ENCODE peak calls at places on chromosomes 1 and 21, in nine cellular contexts. U is prostate gland, G is fibroblast of lung, W is tibial artery, Z is tibial nerve, L is ovary, P is right atrium auricular region, J is esophagus squamous epithelium, D is endodermal cell. Y is an unnamed sample.

GRCh38 chr21:45560106-45561021 is 18.1 kb upstream of the SLC19A1 start:
- DNase-seq in U (no peak), G (no peak), W (peak; percentile 60), Z (peak; percentile 9), L (no peak), P (no peak), J (no peak), D (peak; percentile 43), Y (peak; percentile 3)

GRCh38 chr21:31279214-31279613 is 64.8 kb downstream of the TIAM1 start:
- DNase-seq in U (no peak), G (no peak), W (no peak), Z (no peak), L (no peak), P (no peak), J (no peak), D (no peak), Y (no peak)

GRCh38 chr1:43831866-43832654 is 101.5 kb upstream of the ARTN start:
- DNase-seq in U (no peak), G (no peak), W (no peak), Z (no peak), L (no peak), P (no peak), J (no peak), D (no peak), Y (no peak)

GRCh38 chr1:162977944-162978568 is 91.1 kb upstream of the RGS4 start:
- DNase-seq in U (no peak), G (no peak), W (no peak), Z (no peak), L (no peak), P (no peak), J (no peak), D (no peak), Y (peak; percentile 43)

GRCh38 chr1:37513795-37514349 is 694 bp downstream of the MEAF6 start:
- DNase-seq in U (no peak), G (no peak), W (no peak), Z (no peak), L (peak; percentile 45), P (peak; percentile 56), J (no peak), D (peak; percentile 84), Y (peak; percentile 57)

GRCh38 chr1:168783831-168784230 is 54.8 kb upstream of the DPT start:
- DNase-seq in U (no peak), G (peak; percentile 28), W (no peak), Z (no peak), L (no peak), P (no peak), J (no peak), D (no peak), Y (no peak)

GRCh38 chr21:43736224-43736883 is 17.4 kb downstream of the PDXK start:
- DNase-seq in U (no peak), G (no peak), W (no peak), Z (no peak), L (no peak), P (no peak), J (no peak), D (no peak), Y (no peak)

GRCh38 chr21:37687001-37687400 is 229.3 kb downstream of the KCNJ6 start:
- DNase-seq in U (no peak), G (no peak), W (no peak), Z (no peak), L (no peak), P (no peak), J (no peak), D (peak; percentile 47), Y (no peak)

GRCh38 chr1:54582566-54583306 is 34.7 kb downstream of the ACOT11 start:
- DNase-seq in U (no peak), G (no peak), W (no peak), Z (no peak), L (no peak), P (no peak), J (no peak), D (peak; percentile 80), Y (no peak)

GRCh38 chr1:9315411-9316079 is 22.9 kb downstream of the SPSB1 start:
- DNase-seq in U (no peak), G (peak; percentile 78), W (peak; percentile 82), Z (no peak), L (no peak), P (no peak), J (no peak), D (no peak), Y (no peak)

GRCh38 chr1:9317591-9318331 is 25.1 kb downstream of the SPSB1 start:
- DNase-seq in U (no peak), G (peak; percentile 37), W (no peak), Z (no peak), L (peak; percentile 80), P (no peak), J (no peak), D (no peak), Y (no peak)

GRCh38 chr1:9316512-9316911 is 23.8 kb downstream of the SPSB1 start:
- DNase-seq in U (no peak), G (no peak), W (no peak), Z (no peak), L (no peak), P (no peak), J (no peak), D (no peak), Y (no peak)

GRCh38 chr1:9316080-9316444 is 23.4 kb downstream of the SPSB1 start:
- DNase-seq in U (no peak), G (no peak), W (no peak), Z (no peak), L (no peak), P (no peak), J (no peak), D (no peak), Y (no peak)

GRCh38 chr1:9317072-9317471 is 24.4 kb downstream of the SPSB1 start:
- DNase-seq in U (no peak), G (no peak), W (no peak), Z (no peak), L (no peak), P (no peak), J (no peak), D (no peak), Y (no peak)
- H3K27ac ChIP-seq in U (no peak overlapping the region), G (peak overlapping the region; percentile 89), W (peak overlapping the region; percentile 81), Z (no peak overlapping the region), L (no peak overlapping the region), P (no peak overlapping the region), J (peak overlapping the region; percentile 81), D (no peak overlapping the region), Y (no peak overlapping the region)

DNA sequence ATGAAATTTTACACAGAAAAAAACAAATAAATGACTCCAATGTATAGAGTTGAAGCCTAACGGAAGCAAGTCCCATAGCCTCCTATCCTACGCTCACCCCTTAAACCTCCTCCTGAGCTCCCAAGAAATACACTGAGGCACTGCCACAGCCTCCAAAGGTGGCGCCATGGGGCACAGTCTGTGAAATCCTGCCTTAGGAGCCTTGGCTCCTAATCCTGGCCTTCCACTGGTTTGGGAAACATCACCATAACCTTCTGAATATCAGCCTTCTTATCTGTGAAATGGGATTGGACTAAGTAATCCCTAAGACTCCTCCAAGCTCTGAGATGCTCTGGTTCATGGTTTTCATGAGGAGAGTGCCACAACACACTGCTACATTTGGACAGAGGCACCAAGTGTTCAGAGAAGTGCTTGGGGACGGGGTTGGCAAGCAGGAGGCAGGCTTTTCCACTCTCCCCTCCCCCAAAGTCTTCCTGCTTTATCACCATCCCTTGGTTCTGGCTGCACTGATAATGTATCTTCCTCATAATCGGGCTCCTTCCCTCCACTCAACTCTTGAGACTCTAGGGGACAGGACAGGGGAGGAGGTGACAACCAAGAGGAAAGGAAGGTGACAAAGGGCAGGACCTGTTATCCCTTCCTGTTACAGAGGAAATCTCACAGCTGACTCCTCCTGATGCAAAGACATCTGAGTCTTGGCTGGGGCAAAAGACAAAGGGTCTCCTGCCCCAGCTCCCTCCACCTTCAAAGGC is 2.7 kb downstream of the SLAMF7 start:
- DNase-seq in U (no peak), G (no peak), W (no peak), Z (no peak), L (no peak), P (no peak), J (no peak), D (peak; percentile 64), Y (no peak)
- TF ChIP-seq CTCF in U (no peak), G (no peak), W (no peak), Z (no peak), L (no peak), P (no peak), J (no peak), D (peak; percentile 60), Y (peak; percentile 8)

GRCh38 chr1:160127381-160127780 is 11.8 kb downstream of the ATP1A2 start:
- DNase-seq in U (no peak), G (no peak), W (no peak), Z (no peak), L (no peak), P (no peak), J (no peak), D (no peak), Y (no peak)

GRCh38 chr1:160123726-160124125 is 8.2 kb downstream of the ATP1A2 start:
- DNase-seq in U (no peak), G (no peak), W (no peak), Z (no peak), L (no peak), P (no peak), J (no peak), D (no peak), Y (no peak)

GRCh38 chr1:160124709-160125478 is 9.3 kb downstream of the ATP1A2 start:
- DNase-seq in U (no peak), G (peak; percentile 98), W (no peak), Z (no peak), L (no peak), P (no peak), J (no peak), D (peak; percentile 62), Y (no peak)

GRCh38 chr1:160127865-160128523 is 12.4 kb downstream of the ATP1A2 start:
- DNase-seq in U (no peak), G (peak; percentile 38), W (no peak), Z (no peak), L (no peak), P (no peak), J (no peak), D (no peak), Y (no peak)

GRCh38 chr1:160125761-160126160 is 10.2 kb downstream of the ATP1A2 start:
- DNase-seq in U (no peak), G (peak; percentile 76), W (no peak), Z (no peak), L (no peak), P (no peak), J (no peak), D (no peak), Y (no peak)
- H3K27ac ChIP-seq in U (no peak overlapping the region), G (no peak overlapping the region), W (peak overlapping the region; percentile 56), Z (peak overlapping the region; percentile 68), L (no peak overlapping the region), P (no peak overlapping the region), J (peak overlapping the region; percentile 77), D (no peak overlapping the region), Y (no peak overlapping the region)

GRCh38 chr1:111755321-111756123 is at the start of gene DDX20:
- DNase-seq in U (peak; percentile 91), G (peak; percentile 98), W (peak; percentile 96), Z (peak; percentile 85), L (peak; percentile 94), P (peak; percentile 92), J (peak; percentile 83), D (peak; percentile 96), Y (peak; percentile 89)
- TF ChIP-seq CTCF in U (peak; percentile 88), G (peak; percentile 90), W (peak; percentile 97), Z (peak; percentile 98), L (peak; percentile 99), P (peak; percentile 95), J (peak; percentile 91), D (peak; percentile 92), Y (peak; percentile 95)

GRCh38 chr1:161132410-161133219 is at the start of gene DEDD:
- DNase-seq in U (peak; percentile 94), G (peak; percentile 97), W (peak; percentile 98), Z (peak; percentile 90), L (peak; percentile 93), P (peak; percentile 95), J (peak; percentile 87), D (peak; percentile 97), Y (peak; percentile 99)
- H3K27ac ChIP-seq in U (peak within 1 kb of the TSS; percentile 93), G (peak within 1 kb of the TSS; percentile 83), W (peak within 1 kb of the TSS; percentile 91), Z (peak within 1 kb of the TSS; percentile 93), L (peak within 1 kb of the TSS; percentile 97), P (peak within 1 kb of the TSS; percentile 93), J (peak within 1 kb of the TSS; percentile 95), D (peak within 1 kb of the TSS; percentile 90), Y (peak within 1 kb of the TSS; percentile 95)

Y was measured in WERI-Rb-1.